ENCODE peak calls at places on chromosomes 1 and 21, in seven cellular contexts. Y is astrocyte; O is endothelial cell of umbilical vein; P is lung; C is CD8-positive, alpha-beta memory T cell; E is A673; W is left lung. M is an unnamed sample.

GRCh38 chr1:219413523-219413922 is 199.4 kb downstream of the ZC3H11B start:
- DNase-seq in C (no peak), P (no peak), O (no peak), E (no peak), Y (no peak), W (no peak), M (no peak)

GRCh38 chr1:243558556-243558955 is 291.5 kb downstream of the AKT3 start:
- DNase-seq in C (no peak), W (no peak), P (no peak), E (no peak), O (no peak), Y (no peak), M (no peak)

GRCh38 chr1:12597792-12598191 is 20.2 kb downstream of the DHRS3 start:
- DNase-seq in Y (no peak), C (no peak), P (peak; percentile 60), O (no peak), W (peak; percentile 78), E (no peak), M (peak; percentile 77)

GRCh38 chr1:223189903-223190724 is 47.1 kb upstream of the TLR5 start:
- DNase-seq in C (peak; percentile 59), W (no peak), O (no peak), Y (peak; percentile 87), E (no peak), P (peak; percentile 27), M (no peak)

GRCh38 chr1:246689409-246689997 is 34.7 kb upstream of the SCCPDH start:
- DNase-seq in O (peak; percentile 71), W (peak; percentile 59), C (peak; percentile 52), E (peak; percentile 86), P (peak; percentile 54), Y (peak; percentile 50), M (peak; percentile 51)

GRCh38 chr1:68116643-68117235 is 66.3 kb upstream of the DIRAS3 start:
- DNase-seq in P (peak; percentile 45), W (no peak), Y (no peak), C (peak; percentile 63), O (peak; percentile 53), E (peak; percentile 72), M (no peak)

GRCh38 chr21:26093094-26093493 is 77.5 kb downstream of the APP start:
- DNase-seq in P (no peak), W (no peak), E (peak; percentile 80), Y (peak; percentile 34), C (no peak), O (no peak), M (no peak)

GRCh38 chr1:11126544-11126943 is 26.9 kb upstream of the EXOSC10 start:
- DNase-seq in Y (no peak), C (no peak), E (peak; percentile 40), P (no peak), O (no peak), W (no peak), M (no peak)

GRCh38 chr1:100452641-100453040 is 85.3 kb upstream of the GPR88 start:
- DNase-seq in P (no peak), Y (peak; percentile 32), O (no peak), W (no peak), C (no peak), E (no peak), M (no peak)

GRCh38 chr1:202201266-202201665 is 7.7 kb downstream of the LGR6 start:
- DNase-seq in Y (no peak), E (no peak), W (no peak), O (no peak), C (no peak), P (no peak), M (no peak)

GRCh38 chr1:202200669-202201068 is 7.1 kb downstream of the LGR6 start:
- DNase-seq in Y (no peak), W (no peak), C (no peak), E (no peak), P (no peak), O (no peak), M (peak; percentile 60)

GRCh38 chr1:202198360-202198711 is 4.7 kb downstream of the LGR6 start:
- DNase-seq in Y (no peak), P (no peak), E (no peak), C (no peak), W (no peak), O (no peak), M (no peak)

GRCh38 chr1:202199141-202199889 is 5.7 kb downstream of the LGR6 start:
- DNase-seq in C (no peak), W (no peak), E (no peak), P (no peak), O (no peak), Y (no peak), M (no peak)

GRCh38 chr1:202200112-202200548 is 6.5 kb downstream of the LGR6 start:
- DNase-seq in O (no peak), W (no peak), E (peak; percentile 50), P (no peak), C (no peak), Y (no peak), M (no peak)
- H3K27ac ChIP-seq in O (no peak overlapping the region), W (no peak overlapping the region), E (no peak overlapping the region), P (no peak overlapping the region), C (no peak overlapping the region), Y (no peak overlapping the region), M (peak overlapping the region; percentile 83)

GRCh38 chr1:56868761-56869160 is 14.2 kb downstream of the C8A start:
- DNase-seq in O (no peak), P (no peak), W (no peak), Y (no peak), E (no peak), C (no peak), M (no peak)
- H3K4me1 ChIP-seq in O (no peaks in the 10 kb centered on the region), P (no peaks in the 10 kb centered on the region), W (no peaks in the 10 kb centered on the region), Y (no peaks in the 10 kb centered on the region), E (no peaks in the 10 kb centered on the region), C (no peaks in the 10 kb centered on the region), M (no peaks in the 10 kb centered on the region)

GRCh38 chr1:25904942-25905679 is 1.1 kb downstream of the STMN1 start:
- DNase-seq in C (peak; percentile 93), E (peak; percentile 98), W (peak; percentile 95), P (peak; percentile 93), Y (peak; percentile 74), O (peak; percentile 91), M (peak; percentile 96)

GRCh38 chr1:25899792-25900191 is 6.4 kb downstream of the STMN1 start:
- DNase-seq in C (no peak), P (no peak), O (no peak), Y (no peak), W (no peak), E (no peak), M (no peak)

GRCh38 chr1:25903986-25904385 is 2.2 kb downstream of the STMN1 start:
- DNase-seq in Y (no peak), E (no peak), O (no peak), C (no peak), P (no peak), W (no peak), M (no peak)

GRCh38 chr1:25900209-25900608 is 6.0 kb downstream of the STMN1 start:
- DNase-seq in W (no peak), C (no peak), E (no peak), P (no peak), O (no peak), Y (no peak), M (no peak)

GRCh38 chr1:25902462-25902861 is 3.8 kb downstream of the STMN1 start:
- DNase-seq in E (no peak), O (no peak), P (no peak), W (no peak), C (no peak), Y (no peak), M (no peak)
- H3K27ac ChIP-seq in E (no peak overlapping the region), O (no peak overlapping the region), P (no peak overlapping the region), W (no peak overlapping the region), C (no peak overlapping the region), Y (no peak overlapping the region), M (no peak overlapping the region)

DNA sequence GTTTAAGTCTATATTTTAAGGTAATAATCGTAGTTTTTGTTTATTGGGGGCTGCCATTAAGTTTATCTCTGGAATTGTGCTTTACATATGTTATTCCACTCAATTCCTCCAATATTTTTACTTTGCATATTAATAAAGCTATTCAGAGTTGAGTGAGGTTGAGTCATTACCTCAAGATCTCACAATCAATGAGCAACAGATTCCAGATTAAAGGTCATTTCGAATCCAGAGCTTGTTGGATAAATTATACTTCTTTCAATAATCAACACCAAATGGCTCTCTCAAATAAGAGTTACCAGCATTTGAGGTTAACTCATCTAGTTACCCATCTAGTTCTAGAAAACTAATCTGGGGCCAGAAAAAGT is 16.7 kb downstream of the RGS4 start:
- DNase-seq in P (no peak), Y (peak; percentile 62), E (no peak), W (no peak), C (no peak), O (no peak), M (no peak)
- H3K4me1 ChIP-seq in P (peaks cover 2% of the 10 kb centered on the region), Y (peaks cover 27% of the 10 kb centered on the region), E (peaks cover 34% of the 10 kb centered on the region), W (no peaks in the 10 kb centered on the region), C (no peaks in the 10 kb centered on the region), O (peaks cover 37% of the 10 kb centered on the region), M (peaks cover 9% of the 10 kb centered on the region)

DNA sequence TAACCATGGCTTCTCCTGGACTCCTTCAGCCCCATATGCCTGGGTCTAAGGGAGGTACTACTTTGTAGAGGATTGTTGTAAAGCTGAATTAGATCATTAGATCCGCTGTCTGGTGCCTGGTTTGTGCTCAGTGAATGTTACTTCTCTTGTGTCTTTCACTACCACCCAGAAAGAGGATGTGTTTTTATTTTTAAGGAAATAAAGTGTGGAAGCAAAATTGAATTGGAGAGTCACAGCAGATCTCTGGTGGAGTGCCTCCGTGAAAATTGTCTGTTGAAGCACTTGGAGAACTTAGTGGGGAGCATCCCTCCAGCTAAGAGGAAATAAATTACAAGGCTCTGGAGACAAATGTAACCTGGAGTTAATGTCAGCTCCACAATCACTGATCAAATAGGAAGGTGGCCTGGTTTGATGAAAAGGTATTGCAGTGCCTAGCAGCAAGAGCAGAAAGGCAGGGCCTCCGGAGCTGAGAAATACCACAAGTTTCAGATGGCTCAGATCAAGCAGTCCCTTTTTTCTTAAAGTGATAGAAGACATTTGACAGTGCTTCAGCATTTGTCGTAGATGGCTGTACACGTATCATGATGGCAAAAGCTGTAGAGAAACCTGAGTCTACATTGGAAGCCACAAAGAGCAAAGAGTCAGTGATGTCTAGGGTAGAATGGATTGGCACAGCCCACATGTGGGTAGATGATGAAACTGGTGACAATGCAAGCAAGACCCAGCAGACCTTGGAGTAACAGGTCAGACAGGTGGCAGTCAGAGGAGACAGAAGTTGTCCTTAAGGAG is 101.5 kb upstream of the ARTN start:
- DNase-seq in W (no peak), P (no peak), Y (no peak), O (no peak), C (no peak), E (no peak), M (no peak)
- H3K27ac ChIP-seq in W (no peak overlapping the region), P (no peak overlapping the region), Y (no peak overlapping the region), O (no peak overlapping the region), C (no peak overlapping the region), E (no peak overlapping the region), M (no peak overlapping the region)

DNA sequence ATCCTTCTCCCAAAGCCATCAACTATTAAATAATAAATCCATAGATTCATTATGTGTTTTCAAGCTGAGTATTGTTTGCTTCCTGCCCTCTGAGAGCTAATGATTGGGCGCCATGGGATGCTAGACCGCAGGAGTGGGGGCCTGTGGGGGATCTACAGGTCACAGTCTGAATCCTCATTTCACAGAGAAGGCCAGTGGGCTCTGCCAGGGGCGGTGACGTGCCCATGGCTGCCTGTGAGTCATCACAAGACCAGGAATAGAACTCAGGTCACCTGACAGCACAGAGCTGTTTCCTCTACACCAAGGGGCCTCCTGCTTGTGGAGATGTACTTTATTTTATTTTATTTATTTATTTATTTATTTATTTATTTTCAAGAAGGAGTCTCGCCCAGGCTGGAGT is 15.0 kb downstream of the IL6R start:
- DNase-seq in O (peak; percentile 95), Y (peak; percentile 80), W (peak; percentile 89), C (peak; percentile 47), E (peak; percentile 19), P (peak; percentile 68), M (peak; percentile 82)
- H3K4me1 ChIP-seq in O (peaks cover 43% of the 10 kb centered on the region), Y (peaks cover 49% of the 10 kb centered on the region), W (peaks cover 99% of the 10 kb centered on the region), C (peaks cover 60% of the 10 kb centered on the region), E (peaks cover 17% of the 10 kb centered on the region), P (peaks cover 36% of the 10 kb centered on the region), M (peaks cover 93% of the 10 kb centered on the region)

M was measured in left ventricle myocardium inferior.